ENCODE peak calls at places on chromosomes 1 and 21, in eight cellular contexts. One of them, this sample, is unnamed.

GRCh38 chr1:61395156-61395555 is 312.8 kb downstream of the NFIA start:
- DNase-seq in HCT116: no peak
- DNase-seq in mammary epithelial cell: no peak
- DNase-seq in PC-3: no peak
- DNase-seq in fibroblast of lung: no peak
- DNase-seq in H1: no peak
- DNase-seq in GM23338: no peak
- DNase-seq in neural progenitor cell: no peak
- DNase-seq in this sample: no peak

GRCh38 chr1:41822865-41823264 is 95.9 kb downstream of the HIVEP3 start:
- DNase-seq in HCT116: no peak
- DNase-seq in mammary epithelial cell: no peak
- DNase-seq in PC-3: no peak
- DNase-seq in fibroblast of lung: no peak
- DNase-seq in H1: no peak
- DNase-seq in GM23338: no peak
- DNase-seq in neural progenitor cell: no peak
- DNase-seq in this sample: no peak

GRCh38 chr1:243343970-243344749 is 88.3 kb downstream of the SDCCAG8 start:
- DNase-seq in HCT116: peak; percentile 8
- DNase-seq in mammary epithelial cell: peak; percentile 37
- DNase-seq in PC-3: peak; percentile 88
- DNase-seq in fibroblast of lung: peak; percentile 32
- DNase-seq in H1: no peak
- DNase-seq in GM23338: peak; percentile 87
- DNase-seq in neural progenitor cell: peak; percentile 74
- DNase-seq in this sample: peak; percentile 42

GRCh38 chr21:43639470-43640178 is 19.7 kb downstream of the HSF2BP start:
- DNase-seq in HCT116: no peak
- DNase-seq in mammary epithelial cell: peak; percentile 69
- DNase-seq in PC-3: peak; percentile 59
- DNase-seq in fibroblast of lung: peak; percentile 21
- DNase-seq in H1: no peak
- DNase-seq in GM23338: no peak
- DNase-seq in neural progenitor cell: no peak
- DNase-seq in this sample: no peak

GRCh38 chr1:95146637-95147036 is 29.5 kb downstream of the TLCD4 start:
- DNase-seq in HCT116: no peak
- DNase-seq in mammary epithelial cell: no peak
- DNase-seq in PC-3: no peak
- DNase-seq in fibroblast of lung: no peak
- DNase-seq in H1: no peak
- DNase-seq in GM23338: no peak
- DNase-seq in neural progenitor cell: no peak
- DNase-seq in this sample: no peak

GRCh38 chr1:235078927-235079381 is 49.7 kb downstream of the TOMM20 start:
- DNase-seq in HCT116: peak; percentile 33
- DNase-seq in mammary epithelial cell: peak; percentile 80
- DNase-seq in PC-3: peak; percentile 47
- DNase-seq in fibroblast of lung: peak; percentile 59
- DNase-seq in H1: no peak
- DNase-seq in GM23338: no peak
- DNase-seq in neural progenitor cell: no peak
- DNase-seq in this sample: no peak

GRCh38 chr1:101190441-101190840 is 46.4 kb upstream of the S1PR1 start:
- DNase-seq in HCT116: no peak
- DNase-seq in mammary epithelial cell: peak; percentile 16
- DNase-seq in PC-3: no peak
- DNase-seq in fibroblast of lung: peak; percentile 60
- DNase-seq in H1: no peak
- DNase-seq in GM23338: no peak
- DNase-seq in neural progenitor cell: no peak
- DNase-seq in this sample: no peak

GRCh38 chr1:25204797-25205441 is 27.4 kb downstream of the SYF2 start:
- DNase-seq in HCT116: peak; percentile 38
- DNase-seq in mammary epithelial cell: peak; percentile 17
- DNase-seq in PC-3: peak; percentile 65
- DNase-seq in fibroblast of lung: peak; percentile 63
- DNase-seq in H1: no peak
- DNase-seq in GM23338: peak; percentile 83
- DNase-seq in neural progenitor cell: peak; percentile 70
- DNase-seq in this sample: peak; percentile 73

GRCh38 chr1:33060579-33061083 is 20.3 kb upstream of the AZIN2 start:
- DNase-seq in HCT116: no peak
- DNase-seq in mammary epithelial cell: peak; percentile 94
- DNase-seq in PC-3: peak; percentile 61
- DNase-seq in fibroblast of lung: peak; percentile 99
- DNase-seq in H1: no peak
- DNase-seq in GM23338: no peak
- DNase-seq in neural progenitor cell: no peak
- DNase-seq in this sample: no peak

GRCh38 chr1:110555807-110556470 is 37.0 kb upstream of the KCNA10 start:
- DNase-seq in HCT116: no peak
- DNase-seq in mammary epithelial cell: no peak
- DNase-seq in PC-3: no peak
- DNase-seq in fibroblast of lung: no peak
- DNase-seq in H1: no peak
- DNase-seq in GM23338: peak; percentile 18
- DNase-seq in neural progenitor cell: no peak
- DNase-seq in this sample: no peak
- H3K4me3 ChIP-seq in HCT116: no peak overlapping the region
- H3K4me3 ChIP-seq in mammary epithelial cell: no peak overlapping the region
- H3K4me3 ChIP-seq in PC-3: no peak overlapping the region
- H3K4me3 ChIP-seq in fibroblast of lung: no peak overlapping the region
- H3K4me3 ChIP-seq in H1: peak overlapping the region; percentile 49
- H3K4me3 ChIP-seq in GM23338: peak overlapping the region; percentile 64
- H3K4me3 ChIP-seq in neural progenitor cell: peak overlapping the region; percentile 54
- H3K4me3 ChIP-seq in this sample: peak overlapping the region; percentile 36

DNA sequence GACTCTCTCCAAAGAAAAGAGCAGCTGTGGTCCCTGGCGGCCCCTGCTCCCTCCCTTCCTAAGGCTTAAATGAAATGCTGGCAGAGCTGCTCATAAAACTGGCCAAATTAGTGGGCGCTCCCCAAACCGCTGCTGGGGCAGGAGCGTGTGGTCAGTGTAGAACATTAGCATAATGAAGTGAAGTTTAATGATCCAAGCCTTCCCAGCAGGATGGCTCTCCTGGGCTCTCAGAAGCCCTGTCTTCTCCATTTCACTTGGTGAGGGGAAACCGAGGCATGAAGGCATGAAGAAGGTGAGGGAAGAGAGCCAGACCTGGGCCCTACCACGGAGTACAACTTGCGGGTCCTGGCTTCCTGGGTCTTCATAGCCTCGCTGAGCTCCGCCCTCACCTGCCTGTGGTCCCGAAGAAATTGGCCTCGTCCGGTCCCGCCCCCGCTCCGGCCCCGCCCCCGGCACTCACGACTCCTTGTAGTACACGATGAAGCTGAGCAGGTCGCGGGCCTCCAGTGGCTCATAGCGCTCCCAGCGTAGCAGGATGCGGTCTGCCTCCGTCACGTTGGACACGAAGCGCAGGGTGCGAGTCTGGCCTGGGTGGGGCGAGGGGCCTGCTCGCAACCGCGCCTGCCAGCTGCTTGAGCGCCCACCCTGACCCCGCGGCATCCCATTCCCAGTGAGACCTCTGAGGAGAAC is 10.3 kb downstream of the INSRR start:
- DNase-seq in HCT116: no peak
- DNase-seq in mammary epithelial cell: peak; percentile 31
- DNase-seq in PC-3: no peak
- DNase-seq in fibroblast of lung: peak; percentile 49
- DNase-seq in H1: no peak
- DNase-seq in GM23338: peak; percentile 85
- DNase-seq in neural progenitor cell: peak; percentile 58
- DNase-seq in this sample: no peak
- TF ChIP-seq EZH2 in HCT116: no peak
- TF ChIP-seq EZH2 in mammary epithelial cell: no peak
- TF ChIP-seq EZH2 in PC-3: no peak
- TF ChIP-seq EZH2 in fibroblast of lung: no peak
- TF ChIP-seq EZH2 in H1: peak; percentile 76
- TF ChIP-seq EZH2 in GM23338: peak; percentile 78
- TF ChIP-seq EZH2 in neural progenitor cell: peak; percentile 90
- TF ChIP-seq EZH2 in this sample: no peak

GRCh38 chr21:29860346-29860745 is 79.5 kb downstream of the GRIK1 start:
- DNase-seq in HCT116: no peak
- DNase-seq in mammary epithelial cell: no peak
- DNase-seq in PC-3: no peak
- DNase-seq in fibroblast of lung: no peak
- DNase-seq in H1: no peak
- DNase-seq in GM23338: no peak
- DNase-seq in neural progenitor cell: no peak
- DNase-seq in this sample: no peak

GRCh38 chr21:29849735-29850176 is 90.0 kb downstream of the GRIK1 start:
- DNase-seq in HCT116: no peak
- DNase-seq in mammary epithelial cell: peak; percentile 23
- DNase-seq in PC-3: peak; percentile 64
- DNase-seq in fibroblast of lung: peak; percentile 43
- DNase-seq in H1: peak; percentile 33
- DNase-seq in GM23338: peak; percentile 85
- DNase-seq in neural progenitor cell: peak; percentile 79
- DNase-seq in this sample: peak; percentile 86

GRCh38 chr21:29851611-29852010 is 88.2 kb downstream of the GRIK1 start:
- DNase-seq in HCT116: no peak
- DNase-seq in mammary epithelial cell: no peak
- DNase-seq in PC-3: no peak
- DNase-seq in fibroblast of lung: no peak
- DNase-seq in H1: no peak
- DNase-seq in GM23338: no peak
- DNase-seq in neural progenitor cell: no peak
- DNase-seq in this sample: no peak

DNA sequence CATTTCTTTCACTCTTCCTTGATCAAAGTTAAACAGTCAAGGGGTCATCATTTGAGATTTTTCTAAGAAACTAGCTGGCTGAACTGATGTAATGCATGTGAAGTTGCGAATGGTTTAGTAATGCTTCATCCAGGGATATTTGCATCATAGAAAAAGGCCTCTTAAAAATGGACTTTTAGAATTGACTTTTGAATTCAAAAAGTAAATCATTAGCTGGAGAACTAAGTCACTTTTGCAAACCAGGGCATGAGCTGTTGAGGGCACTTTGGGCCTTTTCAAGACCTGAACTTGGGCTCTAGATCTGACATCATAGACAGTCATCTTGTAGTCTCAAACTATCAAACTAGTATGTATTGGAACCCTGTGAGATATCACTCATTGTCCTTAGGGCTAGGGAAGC is 85.0 kb downstream of the GRIK1 start:
- DNase-seq in HCT116: no peak
- DNase-seq in mammary epithelial cell: no peak
- DNase-seq in PC-3: no peak
- DNase-seq in fibroblast of lung: no peak
- DNase-seq in H1: no peak
- DNase-seq in GM23338: no peak
- DNase-seq in neural progenitor cell: no peak
- DNase-seq in this sample: no peak
- TF ChIP-seq CTCF in HCT116: no peak
- TF ChIP-seq CTCF in mammary epithelial cell: no peak
- TF ChIP-seq CTCF in PC-3: no peak
- TF ChIP-seq CTCF in fibroblast of lung: no peak
- TF ChIP-seq CTCF in H1: no peak
- TF ChIP-seq CTCF in GM23338: no peak
- TF ChIP-seq CTCF in neural progenitor cell: no peak
- TF ChIP-seq CTCF in this sample: no peak

GRCh38 chr1:31549807-31550620 is 26.3 kb upstream of the TINAGL1 start:
- DNase-seq in HCT116: no peak
- DNase-seq in mammary epithelial cell: peak; percentile 61
- DNase-seq in PC-3: peak; percentile 80
- DNase-seq in fibroblast of lung: no peak
- DNase-seq in H1: no peak
- DNase-seq in GM23338: no peak
- DNase-seq in neural progenitor cell: no peak
- DNase-seq in this sample: no peak

GRCh38 chr1:31551206-31551605 is 25.1 kb upstream of the TINAGL1 start:
- DNase-seq in HCT116: no peak
- DNase-seq in mammary epithelial cell: no peak
- DNase-seq in PC-3: peak; percentile 6
- DNase-seq in fibroblast of lung: peak; percentile 51
- DNase-seq in H1: no peak
- DNase-seq in GM23338: no peak
- DNase-seq in neural progenitor cell: no peak
- DNase-seq in this sample: no peak

GRCh38 chr1:31545927-31546540 is 30.3 kb upstream of the TINAGL1 start:
- DNase-seq in HCT116: no peak
- DNase-seq in mammary epithelial cell: no peak
- DNase-seq in PC-3: no peak
- DNase-seq in fibroblast of lung: no peak
- DNase-seq in H1: no peak
- DNase-seq in GM23338: no peak
- DNase-seq in neural progenitor cell: no peak
- DNase-seq in this sample: no peak

GRCh38 chr1:31548518-31548898 is 27.8 kb upstream of the TINAGL1 start:
- DNase-seq in HCT116: no peak
- DNase-seq in mammary epithelial cell: peak; percentile 88
- DNase-seq in PC-3: no peak
- DNase-seq in fibroblast of lung: peak; percentile 73
- DNase-seq in H1: no peak
- DNase-seq in GM23338: peak; percentile 53
- DNase-seq in neural progenitor cell: no peak
- DNase-seq in this sample: no peak

DNA sequence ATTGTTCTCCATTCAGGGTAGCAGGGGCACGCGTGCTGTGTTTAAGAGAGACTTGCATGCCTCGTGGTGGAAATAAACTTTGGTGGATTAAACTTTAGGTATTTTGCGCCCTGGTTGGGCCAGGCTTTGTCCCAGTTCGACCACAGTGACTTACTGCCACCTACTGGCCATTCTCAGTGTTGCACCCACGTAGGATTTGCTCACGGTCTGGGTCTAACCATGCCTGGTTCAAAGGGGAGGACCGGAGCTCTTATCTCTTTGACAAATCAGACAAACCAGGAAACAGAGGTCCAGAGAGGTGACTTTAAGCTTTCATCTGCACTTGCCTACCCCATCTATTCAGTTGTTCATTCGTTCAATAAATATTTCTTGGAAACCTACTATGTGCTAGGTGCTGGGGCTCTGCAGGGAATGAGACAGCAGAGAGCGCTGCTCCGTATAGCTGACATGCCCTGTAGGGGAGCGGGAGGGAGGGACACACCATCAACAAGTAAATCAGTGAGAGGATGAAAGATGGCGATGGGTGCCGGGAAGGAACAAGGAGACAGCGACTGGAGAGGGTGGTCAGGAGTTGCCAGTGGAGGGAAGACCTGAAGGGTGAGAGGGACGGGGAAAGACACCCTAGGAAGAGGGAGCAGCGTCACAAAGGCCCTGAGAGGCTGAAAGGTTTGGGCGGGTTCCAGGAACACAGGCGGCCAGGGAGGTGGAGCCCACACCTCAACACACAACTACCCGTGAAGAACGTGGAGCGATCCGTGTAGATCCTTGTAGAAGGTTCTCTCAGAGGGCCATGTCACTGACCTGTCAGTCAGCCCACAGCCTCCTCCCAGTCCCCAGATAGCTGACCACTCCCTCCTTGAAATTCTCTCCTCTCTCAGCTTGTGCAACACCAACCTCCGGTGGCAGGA is 27.2 kb upstream of the TINAGL1 start:
- DNase-seq in HCT116: peak; percentile 84
- DNase-seq in mammary epithelial cell: peak; percentile 89
- DNase-seq in PC-3: peak; percentile 97
- DNase-seq in fibroblast of lung: peak; percentile 75
- DNase-seq in H1: peak; percentile 59
- DNase-seq in GM23338: peak; percentile 89
- DNase-seq in neural progenitor cell: peak; percentile 87
- DNase-seq in this sample: peak; percentile 92
- H3K4me3 ChIP-seq in HCT116: peak overlapping the region; percentile 52
- H3K4me3 ChIP-seq in mammary epithelial cell: peak overlapping the region; percentile 47
- H3K4me3 ChIP-seq in PC-3: peak overlapping the region; percentile 55
- H3K4me3 ChIP-seq in fibroblast of lung: peak overlapping the region; percentile 8
- H3K4me3 ChIP-seq in H1: peak overlapping the region; percentile 79
- H3K4me3 ChIP-seq in GM23338: peak overlapping the region; percentile 57
- H3K4me3 ChIP-seq in neural progenitor cell: peak overlapping the region; percentile 41
- H3K4me3 ChIP-seq in this sample: peak overlapping the region; percentile 34

This sample was measured in A673.